ENCODE peak calls at places on chromosomes 4 and X, in ten cellular contexts. One of them, this sample, is unnamed. For H3K4me1, the result is how much of the 10 kb centered on the place peaks cover.

GRCh38 chr4:81030061-81030616 is 369 bp upstream of the BMP3 start:
- DNase-seq in Peyer's patch: no peak
- DNase-seq in HCT116: no peak
- DNase-seq in suprapubic skin: no peak
- DNase-seq in adrenal gland: no peak
- DNase-seq in body of pancreas: no peak
- DNase-seq in IMR-90: no peak
- DNase-seq in tibial nerve: no peak
- DNase-seq in A549: no peak
- DNase-seq in ovary: no peak
- DNase-seq in this sample: no peak

GRCh38 chr4:169955521-169955920 is 70.7 kb downstream of the MFAP3L start:
- DNase-seq in IMR-90: no peak
- DNase-seq in ovary: no peak
- DNase-seq in HCT116: no peak
- DNase-seq in tibial nerve: no peak
- DNase-seq in suprapubic skin: no peak
- DNase-seq in Peyer's patch: no peak
- DNase-seq in A549: no peak
- DNase-seq in body of pancreas: no peak
- DNase-seq in adrenal gland: no peak
- DNase-seq in this sample: no peak

GRCh38 chr4:101693842-101694398 is 96.6 kb upstream of the BANK1 start:
- DNase-seq in IMR-90: no peak
- DNase-seq in Peyer's patch: no peak
- DNase-seq in A549: no peak
- DNase-seq in ovary: no peak
- DNase-seq in body of pancreas: no peak
- DNase-seq in tibial nerve: no peak
- DNase-seq in suprapubic skin: no peak
- DNase-seq in adrenal gland: no peak
- DNase-seq in HCT116: no peak
- DNase-seq in this sample: no peak

GRCh38 chr4:17082186-17082585 is 183.7 kb upstream of the LDB2 start:
- DNase-seq in A549: no peak
- DNase-seq in Peyer's patch: no peak
- DNase-seq in HCT116: no peak
- DNase-seq in adrenal gland: no peak
- DNase-seq in body of pancreas: no peak
- DNase-seq in IMR-90: no peak
- DNase-seq in tibial nerve: no peak
- DNase-seq in suprapubic skin: no peak
- DNase-seq in ovary: no peak
- DNase-seq in this sample: no peak

GRCh38 chr4:152398060-152398459 is 137.8 kb downstream of the FBXW7 start:
- DNase-seq in tibial nerve: no peak
- DNase-seq in HCT116: no peak
- DNase-seq in suprapubic skin: no peak
- DNase-seq in ovary: no peak
- DNase-seq in adrenal gland: no peak
- DNase-seq in Peyer's patch: no peak
- DNase-seq in body of pancreas: no peak
- DNase-seq in IMR-90: peak
- DNase-seq in A549: no peak
- DNase-seq in this sample: no peak

GRCh38 chrX:149630681-149631292 is 805 bp downstream of the TMEM185A start:
- DNase-seq in HCT116: no peak
- DNase-seq in tibial nerve: no peak
- DNase-seq in suprapubic skin: no peak
- DNase-seq in A549: peak
- DNase-seq in adrenal gland: peak
- DNase-seq in Peyer's patch: no peak
- DNase-seq in ovary: peak
- DNase-seq in body of pancreas: no peak
- DNase-seq in IMR-90: peak
- DNase-seq in this sample: no peak

GRCh38 chrX:114500622-114501021 is 83.3 kb upstream of the HTR2C start:
- DNase-seq in HCT116: no peak
- DNase-seq in suprapubic skin: no peak
- DNase-seq in ovary: no peak
- DNase-seq in Peyer's patch: no peak
- DNase-seq in adrenal gland: no peak
- DNase-seq in IMR-90: no peak
- DNase-seq in tibial nerve: no peak
- DNase-seq in body of pancreas: no peak
- DNase-seq in A549: no peak
- DNase-seq in this sample: no peak

GRCh38 chr4:2799444-2799911 is 6.6 kb downstream of the SH3BP2 start:
- DNase-seq in ovary: peak
- DNase-seq in HCT116: no peak
- DNase-seq in body of pancreas: no peak
- DNase-seq in adrenal gland: no peak
- DNase-seq in suprapubic skin: peak
- DNase-seq in IMR-90: no peak
- DNase-seq in tibial nerve: no peak
- DNase-seq in A549: no peak
- DNase-seq in Peyer's patch: peak
- DNase-seq in this sample: peak

GRCh38 chr4:184250795-184251679 is 33.4 kb upstream of the ENPP6 start:
- DNase-seq in ovary: no peak
- DNase-seq in adrenal gland: no peak
- DNase-seq in suprapubic skin: no peak
- DNase-seq in HCT116: peak
- DNase-seq in IMR-90: peak
- DNase-seq in body of pancreas: no peak
- DNase-seq in A549: peak
- DNase-seq in tibial nerve: no peak
- DNase-seq in Peyer's patch: no peak
- DNase-seq in this sample: no peak

GRCh38 chrX:68232206-68232605 is 201.1 kb downstream of the OPHN1 start:
- DNase-seq in HCT116: no peak
- DNase-seq in tibial nerve: no peak
- DNase-seq in IMR-90: no peak
- DNase-seq in Peyer's patch: no peak
- DNase-seq in A549: no peak
- DNase-seq in suprapubic skin: no peak
- DNase-seq in adrenal gland: no peak
- DNase-seq in ovary: no peak
- DNase-seq in body of pancreas: no peak
- DNase-seq in this sample: no peak
- TF ChIP-seq POLR2A in HCT116: no peak
- TF ChIP-seq POLR2A in tibial nerve: no peak
- TF ChIP-seq POLR2A in IMR-90: no peak
- TF ChIP-seq POLR2A in Peyer's patch: no peak
- TF ChIP-seq POLR2A in A549: no peak
- TF ChIP-seq POLR2A in suprapubic skin: no peak
- TF ChIP-seq POLR2A in adrenal gland: no peak
- TF ChIP-seq POLR2A in ovary: no peak
- TF ChIP-seq POLR2A in body of pancreas: no peak
- TF ChIP-seq POLR2A in this sample: no peak

GRCh38 chr4:8589336-8589735 is 3.2 kb upstream of the CPZ start:
- DNase-seq in tibial nerve: no peak
- DNase-seq in HCT116: no peak
- DNase-seq in A549: no peak
- DNase-seq in ovary: peak
- DNase-seq in adrenal gland: no peak
- DNase-seq in suprapubic skin: peak
- DNase-seq in Peyer's patch: no peak
- DNase-seq in body of pancreas: no peak
- DNase-seq in IMR-90: no peak
- DNase-seq in this sample: no peak
- H3K4me1 ChIP-seq in tibial nerve: under half
- H3K4me1 ChIP-seq in HCT116: under half
- H3K4me1 ChIP-seq in A549: under half
- H3K4me1 ChIP-seq in ovary: under half
- H3K4me1 ChIP-seq in adrenal gland: under half
- H3K4me1 ChIP-seq in suprapubic skin: under half
- H3K4me1 ChIP-seq in Peyer's patch: under half
- H3K4me1 ChIP-seq in body of pancreas: under half
- H3K4me1 ChIP-seq in IMR-90: under half
- H3K4me1 ChIP-seq in this sample: under half

GRCh38 chr4:41360911-41361830 is 104.4 kb downstream of the UCHL1 start:
- DNase-seq in HCT116: no peak
- DNase-seq in IMR-90: no peak
- DNase-seq in tibial nerve: no peak
- DNase-seq in adrenal gland: peak
- DNase-seq in suprapubic skin: peak
- DNase-seq in ovary: peak
- DNase-seq in body of pancreas: peak
- DNase-seq in Peyer's patch: peak
- DNase-seq in A549: no peak
- DNase-seq in this sample: peak

GRCh38 chr4:41359836-41360213 is 103.1 kb downstream of the UCHL1 start:
- DNase-seq in tibial nerve: no peak
- DNase-seq in ovary: no peak
- DNase-seq in adrenal gland: no peak
- DNase-seq in body of pancreas: no peak
- DNase-seq in HCT116: no peak
- DNase-seq in A549: no peak
- DNase-seq in suprapubic skin: no peak
- DNase-seq in Peyer's patch: no peak
- DNase-seq in IMR-90: no peak
- DNase-seq in this sample: no peak

GRCh38 chr4:41359069-41359769 is 102.5 kb downstream of the UCHL1 start:
- DNase-seq in adrenal gland: no peak
- DNase-seq in IMR-90: no peak
- DNase-seq in A549: peak
- DNase-seq in suprapubic skin: no peak
- DNase-seq in ovary: no peak
- DNase-seq in tibial nerve: no peak
- DNase-seq in HCT116: no peak
- DNase-seq in Peyer's patch: no peak
- DNase-seq in body of pancreas: peak
- DNase-seq in this sample: peak

GRCh38 chr4:41361831-41362646 is 105.3 kb downstream of the UCHL1 start:
- DNase-seq in suprapubic skin: no peak
- DNase-seq in IMR-90: no peak
- DNase-seq in adrenal gland: no peak
- DNase-seq in ovary: no peak
- DNase-seq in Peyer's patch: no peak
- DNase-seq in tibial nerve: no peak
- DNase-seq in A549: no peak
- DNase-seq in HCT116: no peak
- DNase-seq in body of pancreas: no peak
- DNase-seq in this sample: no peak

DNA sequence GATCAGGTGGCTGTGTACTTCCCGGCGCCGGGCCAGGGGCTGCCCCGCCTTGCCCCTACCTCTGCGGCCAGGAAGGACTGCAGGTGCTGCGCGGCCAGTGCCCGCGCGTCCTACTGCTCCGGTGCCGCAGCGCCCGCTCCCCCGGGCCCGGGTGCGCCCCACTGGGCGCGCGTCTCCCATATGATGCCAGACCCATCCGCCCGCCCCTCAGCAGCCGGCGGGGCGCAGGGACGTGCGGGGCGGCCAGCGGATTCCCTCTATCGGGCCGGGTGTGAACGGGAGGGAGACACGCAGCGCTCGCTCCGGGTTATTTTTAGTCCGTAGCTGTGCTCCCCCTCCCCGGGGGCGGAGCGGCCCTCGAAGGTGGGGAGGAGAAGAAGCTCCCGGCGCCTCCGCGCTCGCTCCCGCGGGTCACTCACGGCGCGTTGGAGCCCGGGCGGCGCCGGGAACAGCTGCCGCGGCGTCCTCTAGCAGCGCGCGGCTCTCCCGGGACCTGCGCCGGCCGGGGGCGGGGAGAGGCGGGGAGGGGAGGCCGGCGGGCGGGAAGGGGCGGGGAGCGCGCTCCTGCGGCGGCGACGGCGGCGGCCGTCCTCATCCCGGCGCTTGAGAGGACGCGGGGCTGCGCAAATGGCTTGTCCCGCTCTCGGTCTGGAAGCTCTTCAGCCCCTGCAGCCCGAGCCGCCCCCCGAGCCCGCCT is 103.6 kb downstream of the UCHL1 start:
- DNase-seq in HCT116: no peak
- DNase-seq in suprapubic skin: peak
- DNase-seq in IMR-90: peak
- DNase-seq in body of pancreas: peak
- DNase-seq in A549: no peak
- DNase-seq in adrenal gland: peak
- DNase-seq in ovary: peak
- DNase-seq in Peyer's patch: peak
- DNase-seq in tibial nerve: no peak
- DNase-seq in this sample: peak
- TF ChIP-seq POLR2A in HCT116: no peak
- TF ChIP-seq POLR2A in suprapubic skin: no peak
- TF ChIP-seq POLR2A in IMR-90: no peak
- TF ChIP-seq POLR2A in body of pancreas: peak
- TF ChIP-seq POLR2A in A549: peak
- TF ChIP-seq POLR2A in adrenal gland: no peak
- TF ChIP-seq POLR2A in ovary: no peak
- TF ChIP-seq POLR2A in Peyer's patch: no peak
- TF ChIP-seq POLR2A in tibial nerve: no peak
- TF ChIP-seq POLR2A in this sample: peak

GRCh38 chrX:68703849-68704248 is 56.4 kb downstream of the STARD8 start:
- DNase-seq in IMR-90: no peak
- DNase-seq in HCT116: no peak
- DNase-seq in tibial nerve: no peak
- DNase-seq in adrenal gland: no peak
- DNase-seq in A549: no peak
- DNase-seq in ovary: no peak
- DNase-seq in body of pancreas: no peak
- DNase-seq in Peyer's patch: no peak
- DNase-seq in suprapubic skin: no peak
- DNase-seq in this sample: no peak

GRCh38 chrX:68708503-68709290 is 61.2 kb downstream of the STARD8 start:
- DNase-seq in IMR-90: no peak
- DNase-seq in tibial nerve: no peak
- DNase-seq in suprapubic skin: no peak
- DNase-seq in Peyer's patch: no peak
- DNase-seq in ovary: no peak
- DNase-seq in adrenal gland: no peak
- DNase-seq in body of pancreas: no peak
- DNase-seq in HCT116: no peak
- DNase-seq in A549: no peak
- DNase-seq in this sample: no peak

GRCh38 chrX:68710870-68711576 is 63.6 kb downstream of the STARD8 start:
- DNase-seq in Peyer's patch: peak
- DNase-seq in ovary: peak
- DNase-seq in body of pancreas: peak
- DNase-seq in A549: peak
- DNase-seq in suprapubic skin: no peak
- DNase-seq in IMR-90: peak
- DNase-seq in tibial nerve: peak
- DNase-seq in HCT116: peak
- DNase-seq in adrenal gland: peak
- DNase-seq in this sample: no peak

GRCh38 chrX:68703369-68703768 is 55.9 kb downstream of the STARD8 start:
- DNase-seq in suprapubic skin: no peak
- DNase-seq in tibial nerve: no peak
- DNase-seq in A549: no peak
- DNase-seq in body of pancreas: no peak
- DNase-seq in ovary: no peak
- DNase-seq in adrenal gland: peak
- DNase-seq in IMR-90: no peak
- DNase-seq in HCT116: no peak
- DNase-seq in Peyer's patch: no peak
- DNase-seq in this sample: peak

DNA sequence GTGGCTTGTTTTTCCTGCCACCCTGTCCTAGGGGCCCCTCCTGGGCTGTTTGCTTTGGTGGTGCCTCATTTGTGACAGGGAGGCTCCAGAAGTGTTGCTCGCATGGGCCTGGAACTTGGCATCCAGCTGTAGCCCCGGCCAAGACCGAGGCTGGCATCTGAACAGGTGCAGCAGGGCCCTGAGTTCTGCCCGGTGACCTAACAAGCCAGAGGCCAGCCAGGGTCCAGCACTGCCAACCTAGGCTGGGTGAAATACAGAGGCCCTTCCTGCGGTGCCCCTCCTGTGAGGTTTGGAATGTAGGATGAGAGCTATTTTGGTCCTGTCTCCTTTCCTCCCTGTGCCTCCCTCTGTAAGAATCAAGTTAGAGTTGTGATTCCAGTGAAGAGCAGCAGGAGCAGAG is 58.5 kb downstream of the STARD8 start:
- DNase-seq in IMR-90: no peak
- DNase-seq in ovary: no peak
- DNase-seq in suprapubic skin: no peak
- DNase-seq in A549: no peak
- DNase-seq in Peyer's patch: no peak
- DNase-seq in adrenal gland: no peak
- DNase-seq in HCT116: no peak
- DNase-seq in body of pancreas: no peak
- DNase-seq in tibial nerve: no peak
- DNase-seq in this sample: peak
- H3K4me1 ChIP-seq in IMR-90: under half
- H3K4me1 ChIP-seq in ovary: under half
- H3K4me1 ChIP-seq in suprapubic skin: under half
- H3K4me1 ChIP-seq in A549: under half
- H3K4me1 ChIP-seq in Peyer's patch: under half
- H3K4me1 ChIP-seq in adrenal gland: under half
- H3K4me1 ChIP-seq in HCT116: under half
- H3K4me1 ChIP-seq in body of pancreas: under half
- H3K4me1 ChIP-seq in tibial nerve: under half
- H3K4me1 ChIP-seq in this sample: under half